ENCODE peak calls at places on chromosomes 3 and 15, in four cellular contexts. T is Daoy, B is right atrium auricular region, G is ELF-1. R is an unnamed sample.

GRCh38 chr3:123559040-123559861 is 25.6 kb downstream of the HACD2 start:
- DNase-seq in T (peak), B (no peak), G (no peak), R (no peak)

GRCh38 chr3:97872209-97873042 is 50.6 kb downstream of the CRYBG3 start:
- DNase-seq in T (peak), B (no peak), G (no peak), R (no peak)

GRCh38 chr3:197000211-197000610 is 29.4 kb downstream of the MELTF start:
- DNase-seq in T (no peak), B (no peak), G (peak), R (peak)

GRCh38 chr3:11329779-11330178 is 57.6 kb downstream of the ATG7 start:
- DNase-seq in T (no peak), B (no peak), G (no peak), R (no peak)

GRCh38 chr3:185205865-185206264 is 48.0 kb downstream of the EHHADH start:
- DNase-seq in T (peak), B (no peak), G (no peak), R (no peak)

GRCh38 chr15:66298803-66299251 is 5.5 kb downstream of the DIS3L start:
- DNase-seq in T (no peak), B (no peak), G (peak), R (no peak)

GRCh38 chr3:128197855-128198254 is 44.6 kb downstream of the EEFSEC start:
- DNase-seq in T (no peak), B (no peak), G (no peak), R (no peak)

GRCh38 chr3:13669457-13669856 is 120.5 kb downstream of the FBLN2 start:
- DNase-seq in T (no peak), B (no peak), G (no peak), R (no peak)